ENCODE peak calls at places on chromosomes 4 and X, in nine cellular contexts. One of them, this sample, is unnamed.

GRCh38 chrX:2756534-2756933 is 4.7 kb downstream of the XG start:
- DNase-seq in naive thymus-derived CD8-positive, alpha-beta T cell: no peak
- DNase-seq in stimulated activated CD4-positive, alpha-beta T cell treated with anti-CD3 and anti-CD28 coated beads, TNF-alpha, amount 100 ng/mL, for 24 hours: no peak
- DNase-seq in right atrium auricular region: no peak
- DNase-seq in left lobe of liver: no peak
- DNase-seq in T-helper 1 cell: no peak
- DNase-seq in EL: no peak
- DNase-seq in memory B cell: no peak
- DNase-seq in NCI-H1092: no peak
- DNase-seq in this sample: no peak

GRCh38 chrX:123081766-123082165 is 102.3 kb upstream of the GRIA3 start:
- DNase-seq in EL: peak; percentile 1
- DNase-seq in T-helper 1 cell: no peak
- DNase-seq in naive thymus-derived CD8-positive, alpha-beta T cell: no peak
- DNase-seq in stimulated activated CD4-positive, alpha-beta T cell treated with anti-CD3 and anti-CD28 coated beads, TNF-alpha, amount 100 ng/mL, for 24 hours: no peak
- DNase-seq in NCI-H1092: no peak
- DNase-seq in memory B cell: no peak
- DNase-seq in right atrium auricular region: no peak
- DNase-seq in left lobe of liver: no peak
- DNase-seq in this sample: no peak

GRCh38 chrX:107465932-107466620 is 16.6 kb downstream of the FRMPD3 start:
- DNase-seq in T-helper 1 cell: no peak
- DNase-seq in NCI-H1092: no peak
- DNase-seq in EL: no peak
- DNase-seq in naive thymus-derived CD8-positive, alpha-beta T cell: no peak
- DNase-seq in right atrium auricular region: no peak
- DNase-seq in left lobe of liver: no peak
- DNase-seq in stimulated activated CD4-positive, alpha-beta T cell treated with anti-CD3 and anti-CD28 coated beads, TNF-alpha, amount 100 ng/mL, for 24 hours: no peak
- DNase-seq in memory B cell: no peak
- DNase-seq in this sample: no peak

GRCh38 chr4:56786955-56787354 is 34.5 kb downstream of the SPINK2 start:
- DNase-seq in EL: peak; percentile 85
- DNase-seq in naive thymus-derived CD8-positive, alpha-beta T cell: no peak
- DNase-seq in stimulated activated CD4-positive, alpha-beta T cell treated with anti-CD3 and anti-CD28 coated beads, TNF-alpha, amount 100 ng/mL, for 24 hours: no peak
- DNase-seq in right atrium auricular region: no peak
- DNase-seq in NCI-H1092: no peak
- DNase-seq in memory B cell: no peak
- DNase-seq in left lobe of liver: peak; percentile 49
- DNase-seq in T-helper 1 cell: no peak
- DNase-seq in this sample: no peak

GRCh38 chrX:45745479-45745878 is 544.8 kb upstream of the DIPK2B start:
- DNase-seq in T-helper 1 cell: no peak
- DNase-seq in stimulated activated CD4-positive, alpha-beta T cell treated with anti-CD3 and anti-CD28 coated beads, TNF-alpha, amount 100 ng/mL, for 24 hours: no peak
- DNase-seq in NCI-H1092: no peak
- DNase-seq in EL: no peak
- DNase-seq in memory B cell: no peak
- DNase-seq in naive thymus-derived CD8-positive, alpha-beta T cell: no peak
- DNase-seq in right atrium auricular region: no peak
- DNase-seq in left lobe of liver: no peak
- DNase-seq in this sample: no peak

GRCh38 chr4:77697860-77698599 is 92.4 kb downstream of the CXCL13 start:
- DNase-seq in right atrium auricular region: no peak
- DNase-seq in EL: peak; percentile 66
- DNase-seq in memory B cell: no peak
- DNase-seq in T-helper 1 cell: no peak
- DNase-seq in stimulated activated CD4-positive, alpha-beta T cell treated with anti-CD3 and anti-CD28 coated beads, TNF-alpha, amount 100 ng/mL, for 24 hours: no peak
- DNase-seq in NCI-H1092: no peak
- DNase-seq in left lobe of liver: peak; percentile 51
- DNase-seq in naive thymus-derived CD8-positive, alpha-beta T cell: no peak
- DNase-seq in this sample: no peak

GRCh38 chr4:100288167-100288566 is 97.9 kb upstream of the DDIT4L start:
- DNase-seq in stimulated activated CD4-positive, alpha-beta T cell treated with anti-CD3 and anti-CD28 coated beads, TNF-alpha, amount 100 ng/mL, for 24 hours: no peak
- DNase-seq in EL: peak; percentile 59
- DNase-seq in T-helper 1 cell: no peak
- DNase-seq in left lobe of liver: no peak
- DNase-seq in memory B cell: no peak
- DNase-seq in naive thymus-derived CD8-positive, alpha-beta T cell: no peak
- DNase-seq in right atrium auricular region: no peak
- DNase-seq in NCI-H1092: no peak
- DNase-seq in this sample: no peak

GRCh38 chrX:40845331-40845911 is 110.1 kb upstream of the MED14 start:
- DNase-seq in memory B cell: no peak
- DNase-seq in T-helper 1 cell: no peak
- DNase-seq in stimulated activated CD4-positive, alpha-beta T cell treated with anti-CD3 and anti-CD28 coated beads, TNF-alpha, amount 100 ng/mL, for 24 hours: no peak
- DNase-seq in EL: peak; percentile 89
- DNase-seq in NCI-H1092: no peak
- DNase-seq in naive thymus-derived CD8-positive, alpha-beta T cell: no peak
- DNase-seq in left lobe of liver: no peak
- DNase-seq in right atrium auricular region: no peak
- DNase-seq in this sample: no peak

GRCh38 chr4:74206088-74206826 is 48.3 kb downstream of the MTHFD2L start:
- DNase-seq in NCI-H1092: no peak
- DNase-seq in stimulated activated CD4-positive, alpha-beta T cell treated with anti-CD3 and anti-CD28 coated beads, TNF-alpha, amount 100 ng/mL, for 24 hours: no peak
- DNase-seq in left lobe of liver: no peak
- DNase-seq in naive thymus-derived CD8-positive, alpha-beta T cell: no peak
- DNase-seq in T-helper 1 cell: no peak
- DNase-seq in memory B cell: no peak
- DNase-seq in right atrium auricular region: no peak
- DNase-seq in EL: peak; percentile 72
- DNase-seq in this sample: no peak

GRCh38 chr4:89752932-89753598 is 83.9 kb downstream of the SNCA start:
- DNase-seq in naive thymus-derived CD8-positive, alpha-beta T cell: no peak
- DNase-seq in NCI-H1092: no peak
- DNase-seq in T-helper 1 cell: no peak
- DNase-seq in stimulated activated CD4-positive, alpha-beta T cell treated with anti-CD3 and anti-CD28 coated beads, TNF-alpha, amount 100 ng/mL, for 24 hours: no peak
- DNase-seq in EL: peak; percentile 76
- DNase-seq in left lobe of liver: no peak
- DNase-seq in right atrium auricular region: no peak
- DNase-seq in memory B cell: no peak
- DNase-seq in this sample: no peak

GRCh38 chrX:148878371-148878770 is 378.0 kb downstream of the AFF2 start:
- DNase-seq in left lobe of liver: no peak
- DNase-seq in right atrium auricular region: no peak
- DNase-seq in NCI-H1092: no peak
- DNase-seq in naive thymus-derived CD8-positive, alpha-beta T cell: no peak
- DNase-seq in memory B cell: no peak
- DNase-seq in stimulated activated CD4-positive, alpha-beta T cell treated with anti-CD3 and anti-CD28 coated beads, TNF-alpha, amount 100 ng/mL, for 24 hours: no peak
- DNase-seq in EL: peak; percentile 53
- DNase-seq in T-helper 1 cell: no peak
- DNase-seq in this sample: no peak

GRCh38 chrX:120358687-120359086 is 3.2 kb upstream of the ATP1B4 start:
- DNase-seq in NCI-H1092: no peak
- DNase-seq in left lobe of liver: no peak
- DNase-seq in T-helper 1 cell: no peak
- DNase-seq in memory B cell: no peak
- DNase-seq in naive thymus-derived CD8-positive, alpha-beta T cell: no peak
- DNase-seq in stimulated activated CD4-positive, alpha-beta T cell treated with anti-CD3 and anti-CD28 coated beads, TNF-alpha, amount 100 ng/mL, for 24 hours: peak; percentile 6
- DNase-seq in right atrium auricular region: no peak
- DNase-seq in EL: peak; percentile 52
- DNase-seq in this sample: no peak

GRCh38 chr4:184096561-184097239 is 121.0 kb downstream of the ENPP6 start:
- DNase-seq in naive thymus-derived CD8-positive, alpha-beta T cell: no peak
- DNase-seq in NCI-H1092: no peak
- DNase-seq in memory B cell: no peak
- DNase-seq in stimulated activated CD4-positive, alpha-beta T cell treated with anti-CD3 and anti-CD28 coated beads, TNF-alpha, amount 100 ng/mL, for 24 hours: no peak
- DNase-seq in T-helper 1 cell: no peak
- DNase-seq in left lobe of liver: no peak
- DNase-seq in EL: no peak
- DNase-seq in right atrium auricular region: no peak
- DNase-seq in this sample: no peak

GRCh38 chrX:40175416-40176255 is 77.9 kb upstream of the BCOR start:
- DNase-seq in naive thymus-derived CD8-positive, alpha-beta T cell: peak; percentile 88
- DNase-seq in stimulated activated CD4-positive, alpha-beta T cell treated with anti-CD3 and anti-CD28 coated beads, TNF-alpha, amount 100 ng/mL, for 24 hours: peak; percentile 58
- DNase-seq in T-helper 1 cell: peak; percentile 45
- DNase-seq in NCI-H1092: peak; percentile 81
- DNase-seq in left lobe of liver: peak; percentile 80
- DNase-seq in right atrium auricular region: peak; percentile 78
- DNase-seq in EL: peak; percentile 60
- DNase-seq in memory B cell: peak; percentile 68
- DNase-seq in this sample: peak; percentile 60

GRCh38 chr4:184232212-184232611 is 14.5 kb upstream of the ENPP6 start:
- DNase-seq in naive thymus-derived CD8-positive, alpha-beta T cell: no peak
- DNase-seq in NCI-H1092: no peak
- DNase-seq in left lobe of liver: no peak
- DNase-seq in T-helper 1 cell: no peak
- DNase-seq in memory B cell: no peak
- DNase-seq in stimulated activated CD4-positive, alpha-beta T cell treated with anti-CD3 and anti-CD28 coated beads, TNF-alpha, amount 100 ng/mL, for 24 hours: no peak
- DNase-seq in right atrium auricular region: no peak
- DNase-seq in EL: no peak
- DNase-seq in this sample: no peak

GRCh38 chr4:145154573-145154972 is 25.8 kb downstream of the OTUD4 start:
- DNase-seq in NCI-H1092: no peak
- DNase-seq in EL: peak; percentile 25
- DNase-seq in memory B cell: no peak
- DNase-seq in stimulated activated CD4-positive, alpha-beta T cell treated with anti-CD3 and anti-CD28 coated beads, TNF-alpha, amount 100 ng/mL, for 24 hours: no peak
- DNase-seq in naive thymus-derived CD8-positive, alpha-beta T cell: no peak
- DNase-seq in T-helper 1 cell: no peak
- DNase-seq in right atrium auricular region: no peak
- DNase-seq in left lobe of liver: no peak
- DNase-seq in this sample: no peak

GRCh38 chrX:125205918-125206665 is 113.6 kb upstream of the TEX13C start:
- DNase-seq in NCI-H1092: no peak
- DNase-seq in stimulated activated CD4-positive, alpha-beta T cell treated with anti-CD3 and anti-CD28 coated beads, TNF-alpha, amount 100 ng/mL, for 24 hours: no peak
- DNase-seq in T-helper 1 cell: no peak
- DNase-seq in left lobe of liver: peak; percentile 47
- DNase-seq in EL: no peak
- DNase-seq in right atrium auricular region: no peak
- DNase-seq in naive thymus-derived CD8-positive, alpha-beta T cell: no peak
- DNase-seq in memory B cell: no peak
- DNase-seq in this sample: no peak

This sample was measured in T-helper 9 cell.